ENCODE peak calls at places on chromosomes 11 and 22, in seven cellular contexts. G is Peyer's patch, T is HepG2, L is GM12878, F is heart left ventricle, O is prostate gland, R is right lobe of liver. C is an unnamed sample.

GRCh38 chr22:43789452-43789851 is 22.7 kb downstream of the EFCAB6 start:
- DNase-seq in G (no peak), T (no peak), L (no peak), F (no peak), O (no peak), R (no peak), C (peak; percentile 31)

GRCh38 chr22:36197065-36197440 is 4.6 kb downstream of the APOL4 start:
- DNase-seq in G (no peak), T (no peak), L (no peak), F (no peak), O (no peak), R (no peak), C (peak; percentile 52)

GRCh38 chr11:10793470-10794255 is 15.1 kb downstream of the EIF4G2 start:
- DNase-seq in G (no peak), T (no peak), L (no peak), F (no peak), O (no peak), R (no peak), C (no peak)

GRCh38 chr22:36417281-36417686 is 29.5 kb upstream of the MYH9 start:
- DNase-seq in G (peak; percentile 74), T (no peak), L (no peak), F (no peak), O (peak; percentile 30), R (peak; percentile 48), C (peak; percentile 90)

GRCh38 chr22:24164823-24165379 is 16.4 kb upstream of the SUSD2 start:
- DNase-seq in G (no peak), T (no peak), L (no peak), F (no peak), O (no peak), R (no peak), C (no peak)

GRCh38 chr22:30829901-30830550 is 135.4 kb downstream of the OSBP2 start:
- DNase-seq in G (no peak), T (no peak), L (no peak), F (no peak), O (no peak), R (no peak), C (no peak)

GRCh38 chr11:9815486-9816136 is 151.7 kb downstream of the SWAP70 start:
- DNase-seq in G (no peak), T (no peak), L (no peak), F (no peak), O (no peak), R (no peak), C (no peak)

GRCh38 chr11:45651156-45651555 is 14.3 kb downstream of the CHST1 start:
- DNase-seq in G (no peak), T (no peak), L (no peak), F (no peak), O (no peak), R (no peak), C (no peak)

GRCh38 chr11:128872094-128872493 is 5.0 kb upstream of the KCNJ1 start:
- DNase-seq in G (no peak), T (no peak), L (no peak), F (no peak), O (no peak), R (no peak), C (no peak)

GRCh38 chr11:129804012-129804411 is 11.6 kb upstream of the TMEM45B start:
- DNase-seq in G (no peak), T (no peak), L (no peak), F (no peak), O (no peak), R (no peak), C (no peak)

GRCh38 chr22:49197500-49197899 is 630.2 kb downstream of the BRD1 start:
- DNase-seq in G (peak; percentile 26), T (no peak), L (no peak), F (no peak), O (no peak), R (peak; percentile 12), C (no peak)

GRCh38 chr11:46369458-46370152 is 11.9 kb upstream of the MDK start:
- DNase-seq in G (no peak), T (peak; percentile 70), L (no peak), F (peak; percentile 74), O (no peak), R (peak; percentile 42), C (no peak)

GRCh38 chr22:22195265-22196017 is 49.1 kb upstream of the VPREB1 start:
- DNase-seq in G (peak; percentile 83), T (peak; percentile 83), L (peak; percentile 91), F (peak; percentile 59), O (peak; percentile 48), R (peak; percentile 78), C (peak; percentile 87)

GRCh38 chr11:87019582-87020271 is 18.0 kb upstream of the TMEM135 start:
- DNase-seq in G (no peak), T (no peak), L (no peak), F (no peak), O (no peak), R (no peak), C (no peak)

GRCh38 chr22:37546436-37547248 is 13.6 kb upstream of the CDC42EP1 start:
- DNase-seq in G (peak; percentile 53), T (peak; percentile 67), L (no peak), F (peak; percentile 87), O (peak; percentile 26), R (peak; percentile 68), C (peak; percentile 90)

GRCh38 chr11:96817488-96817887 is 427.7 kb downstream of the JRKL start:
- DNase-seq in G (no peak), T (no peak), L (no peak), F (no peak), O (no peak), R (no peak), C (no peak)

GRCh38 chr11:5689551-5689983 is at the start of gene TRIM22:
- DNase-seq in G (no peak), T (no peak), L (peak; percentile 92), F (peak; percentile 41), O (peak; percentile 38), R (no peak), C (peak; percentile 39)

DNA sequence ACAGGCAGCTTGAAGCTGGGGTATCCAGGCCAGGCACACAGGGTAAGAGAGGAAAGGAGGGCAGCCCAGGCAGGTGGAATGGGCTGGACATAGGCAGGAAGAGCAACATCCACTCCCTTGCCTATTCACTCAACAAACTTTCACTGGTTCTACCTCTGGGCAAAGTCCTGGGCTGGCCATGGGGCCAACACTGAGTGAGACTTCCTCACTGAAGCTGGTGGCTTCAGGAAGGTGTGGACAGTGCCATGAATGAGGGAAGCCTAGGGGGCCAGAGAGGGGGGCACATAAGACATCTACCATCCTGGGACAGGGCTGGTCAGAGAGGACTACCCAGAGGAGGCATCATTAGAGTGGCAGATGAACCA is 44.9 kb upstream of the TCF20 start:
- DNase-seq in G (peak; percentile 69), T (no peak), L (no peak), F (no peak), O (no peak), R (no peak), C (no peak)
- H3K4me1 ChIP-seq in G (peaks cover 3% of the 10 kb centered on the region), T (peaks cover 34% of the 10 kb centered on the region), L (peaks cover 4% of the 10 kb centered on the region), F (no peaks in the 10 kb centered on the region), O (peaks cover 8% of the 10 kb centered on the region), R (no peaks in the 10 kb centered on the region), C (peaks cover 10% of the 10 kb centered on the region)

GRCh38 chr11:65522640-65523322 is 2.1 kb upstream of the SCYL1 start:
- DNase-seq in G (no peak), T (no peak), L (no peak), F (no peak), O (no peak), R (peak; percentile 18), C (no peak)
- H3K4me3 ChIP-seq in G (no peak overlapping the region), T (peak overlapping the region; percentile 63), L (peak overlapping the region; percentile 26), F (no peak overlapping the region), O (no peak overlapping the region), R (no peak overlapping the region), C (no peak overlapping the region)

GRCh38 chr22:46905415-46905814 is 143.0 kb downstream of the TBC1D22A start:
- DNase-seq in G (no peak), T (no peak), L (no peak), F (no peak), O (no peak), R (no peak), C (no peak)

GRCh38 chr22:46900549-46900948 is 138.1 kb downstream of the TBC1D22A start:
- DNase-seq in G (no peak), T (no peak), L (no peak), F (no peak), O (no peak), R (no peak), C (no peak)

GRCh38 chr22:46905834-46906233 is 143.4 kb downstream of the TBC1D22A start:
- DNase-seq in G (no peak), T (no peak), L (no peak), F (no peak), O (no peak), R (no peak), C (no peak)

GRCh38 chr22:46902436-46902835 is 140.0 kb downstream of the TBC1D22A start:
- DNase-seq in G (no peak), T (no peak), L (no peak), F (no peak), O (no peak), R (no peak), C (no peak)

DNA sequence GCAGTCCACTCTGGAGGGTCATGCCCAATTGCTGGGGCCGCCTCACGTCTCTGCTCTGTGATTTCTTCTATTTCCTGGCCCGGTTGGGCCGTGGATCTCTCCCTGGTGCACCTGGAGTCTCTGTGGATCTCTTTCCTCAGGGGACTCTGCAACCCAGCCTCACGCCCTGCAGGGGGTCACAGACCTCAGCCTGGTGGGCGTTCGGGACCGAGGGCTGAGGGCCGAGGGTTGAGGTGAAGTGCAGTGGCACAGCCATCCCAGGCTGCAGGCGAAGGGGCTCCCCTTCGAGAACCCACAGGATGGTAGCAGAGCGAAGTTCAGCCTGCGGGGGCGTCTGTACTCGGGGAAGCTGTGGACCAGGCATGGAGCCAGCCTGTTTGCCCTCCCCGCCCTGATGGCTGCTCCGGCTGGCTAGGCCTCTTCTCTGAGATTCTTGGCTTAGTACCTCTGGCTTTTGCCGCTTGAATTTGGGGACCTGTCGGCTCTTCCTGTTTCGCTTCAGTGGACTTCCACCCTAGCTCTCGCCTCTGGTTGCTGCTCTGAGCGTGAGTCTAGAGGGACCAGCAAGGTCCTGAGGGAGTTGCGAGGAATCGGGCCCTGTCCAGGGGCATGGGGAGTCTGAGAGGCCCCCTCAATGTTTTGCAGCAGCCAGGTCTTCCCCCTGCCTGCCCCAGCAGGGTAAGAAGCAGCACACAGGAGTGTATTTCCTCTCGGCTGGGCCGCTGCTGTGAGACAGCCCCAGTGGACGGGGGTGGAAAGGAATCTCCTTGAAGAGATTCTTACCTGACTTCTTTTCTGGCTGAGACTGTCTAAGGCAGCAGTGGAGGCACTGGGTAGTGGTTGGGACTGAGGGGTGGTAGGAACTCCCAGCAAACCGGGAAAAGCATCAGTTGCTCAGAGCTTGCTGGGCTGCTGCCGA is 140.8 kb downstream of the TBC1D22A start:
- DNase-seq in G (no peak), T (no peak), L (no peak), F (no peak), O (no peak), R (no peak), C (no peak)
- TF ChIP-seq POLR2A in G (no peak), T (no peak), L (no peak), F (no peak), O (no peak), R (no peak), C (no peak)

DNA sequence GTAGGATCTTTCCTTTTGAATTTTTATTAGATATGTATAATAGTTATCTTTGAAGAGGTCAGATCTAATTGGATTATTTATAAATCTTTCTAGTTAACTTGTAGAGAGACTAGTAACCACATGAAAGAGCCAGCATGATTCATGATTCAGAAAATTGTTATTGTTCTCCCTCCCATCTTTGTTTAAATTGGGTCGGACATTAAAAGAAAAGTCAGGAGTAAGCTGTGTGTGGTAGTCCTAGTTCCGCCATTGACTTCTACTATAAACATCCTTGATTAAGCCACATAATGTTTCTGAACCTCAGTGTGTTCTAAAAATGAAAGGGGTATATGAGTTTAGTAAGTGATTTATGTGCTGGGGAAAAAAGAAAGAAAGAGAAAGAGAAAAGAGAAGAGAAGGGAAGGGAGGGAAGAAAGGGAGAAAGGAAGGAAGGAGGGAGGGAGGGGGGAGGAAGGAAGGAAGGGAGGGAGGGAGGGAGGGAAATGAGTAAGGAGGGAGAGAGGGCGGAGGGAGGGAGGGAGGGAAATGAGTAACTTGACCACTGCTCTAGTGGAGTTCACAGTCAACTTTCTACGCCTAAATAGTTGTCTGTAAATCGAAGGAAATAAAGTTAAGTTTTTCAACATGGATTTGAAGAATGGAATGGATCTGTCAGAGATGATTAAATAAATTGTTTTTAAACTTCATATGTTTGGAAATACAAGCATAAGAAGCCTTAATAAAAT is 32.9 kb downstream of the SIK2 start:
- DNase-seq in G (no peak), T (no peak), L (no peak), F (no peak), O (no peak), R (no peak), C (no peak)
- H3K4me1 ChIP-seq in G (no peaks in the 10 kb centered on the region), T (peaks cover 58% of the 10 kb centered on the region), L (peaks cover 2% of the 10 kb centered on the region), F (peaks cover 4% of the 10 kb centered on the region), O (no peaks in the 10 kb centered on the region), R (no peaks in the 10 kb centered on the region), C (peaks cover 34% of the 10 kb centered on the region)